ENCODE peak calls at places on chromosome 3, in four cellular contexts. H is K562, V is WTC11, G is SK-N-SH. P is an unnamed sample.
A peak's percentile ranks its signal among the peaks of the same experiment; 100 is the strongest.

GRCh38 chr3:172713316-172713715 is 2.4 kb upstream of the NCEH1 start:
- DNase-seq in G (no peak), V (no peak), H (no peak), P (no peak)

GRCh38 chr3:43034200-43034599 is 55.1 kb downstream of the GASK1A start:
- DNase-seq in H (no peak), G (no peak), V (no peak), P (no peak)

GRCh38 chr3:7876741-7877297 is 624.8 kb upstream of the LMCD1 start:
- DNase-seq in G (no peak), H (no peak), V (no peak), P (no peak)

GRCh38 chr3:36477655-36478054 is 97.4 kb downstream of the STAC start:
- DNase-seq in V (no peak), H (no peak), G (no peak), P (no peak)

GRCh38 chr3:54168451-54168850 is 46.1 kb downstream of the CACNA2D3 start:
- DNase-seq in V (peak; percentile 28), G (no peak), H (no peak), P (no peak)

GRCh38 chr3:170357920-170358854 is 672 bp downstream of the SKIL start:
- DNase-seq in V (peak; percentile 73), H (peak; percentile 90), G (peak; percentile 81), P (no peak)

GRCh38 chr3:182220013-182220412 is 508.3 kb downstream of the SOX2 start:
- DNase-seq in H (no peak), V (no peak), G (no peak), P (no peak)

GRCh38 chr3:53166781-53167291 is 5.8 kb downstream of the PRKCD start:
- DNase-seq in H (peak; percentile 51), V (no peak), G (no peak), P (no peak)

GRCh38 chr3:19474169-19474568 is 325.9 kb downstream of the KCNH8 start:
- DNase-seq in H (no peak), G (no peak), V (no peak), P (no peak)

GRCh38 chr3:54960736-54961135 is 32.9 kb upstream of the LRTM1 start:
- DNase-seq in H (no peak), G (no peak), V (no peak), P (no peak)

GRCh38 chr3:46393554-46394434 is 13.1 kb downstream of the CCR5AS start:
- DNase-seq in V (peak; percentile 38), H (peak; percentile 57), G (no peak), P (no peak)

GRCh38 chr3:138846350-138846756 is 11.6 kb upstream of the PIK3CB start:
- DNase-seq in V (no peak), G (no peak), H (no peak), P (no peak)

GRCh38 chr3:27728195-27729087 is 6.3 kb upstream of the EOMES start:
- DNase-seq in V (peak; percentile 91), G (peak; percentile 48), H (peak; percentile 35), P (no peak)

GRCh38 chr3:187719628-187720336 is 17.4 kb upstream of the RTP2 start:
- DNase-seq in H (no peak), G (no peak), V (no peak), P (no peak)

GRCh38 chr3:14524311-14524711 is 15.8 kb downstream of the GRIP2 start:
- DNase-seq in V (no peak), H (no peak), G (no peak), P (no peak)

GRCh38 chr3:143352031-143352623 is 232.6 kb downstream of the CHST2 start:
- DNase-seq in G (no peak), H (no peak), V (no peak), P (no peak)

GRCh38 chr3:54196330-54196975 is 74.1 kb downstream of the CACNA2D3 start:
- DNase-seq in H (no peak), V (no peak), G (no peak), P (no peak)

GRCh38 chr3:71127463-71128243 is 455.9 kb downstream of the FOXP1 start:
- DNase-seq in V (no peak), G (no peak), H (peak; percentile 33), P (no peak)

GRCh38 chr3:187783098-187783497 is 37.8 kb upstream of the BCL6 start:
- DNase-seq in V (no peak), H (no peak), G (no peak), P (no peak)

GRCh38 chr3:48739955-48740823 is 23.2 kb upstream of the IP6K2 start:
- DNase-seq in V (peak; percentile 90), H (peak; percentile 85), G (peak; percentile 93), P (no peak)

GRCh38 chr3:160999268-160999667 is 105.9 kb downstream of the B3GALNT1 start:
- DNase-seq in G (no peak), H (no peak), V (no peak), P (no peak)

GRCh38 chr3:172046268-172046915 is 7.0 kb downstream of the FNDC3B start:
- DNase-seq in G (no peak), V (no peak), H (no peak), P (no peak)

GRCh38 chr3:122533931-122534334 is 19.2 kb upstream of the KPNA1 start:
- DNase-seq in H (peak; percentile 27), V (no peak), G (no peak), P (peak; percentile 79)

GRCh38 chr3:114400369-114400768 is 106.5 kb downstream of the TIGIT start:
- DNase-seq in V (no peak), H (no peak), G (no peak), P (no peak)

GRCh38 chr3:23086366-23086765 is 116.8 kb upstream of the UBE2E2 start:
- DNase-seq in H (no peak), V (no peak), G (no peak), P (no peak)

GRCh38 chr3:63853106-63853505 is 10.5 kb downstream of the THOC7 start:
- DNase-seq in H (no peak), V (no peak), G (no peak), P (no peak)

GRCh38 chr3:177598110-177598833 is 401.0 kb upstream of the TBL1XR1 start:
- DNase-seq in G (no peak), V (no peak), H (no peak), P (no peak)

GRCh38 chr3:100928638-100929428 is 64.4 kb downstream of the ABI3BP start:
- DNase-seq in V (no peak), H (no peak), G (no peak), P (no peak)

GRCh38 chr3:184688872-184689271 is 23.0 kb downstream of the MAGEF1 start:
- DNase-seq in H (no peak), G (peak; percentile 14), V (no peak), P (no peak)

GRCh38 chr3:184694266-184694665 is 17.6 kb downstream of the MAGEF1 start:
- DNase-seq in H (no peak), V (no peak), G (peak; percentile 5), P (no peak)

GRCh38 chr3:184693011-184693975 is 18.6 kb downstream of the MAGEF1 start:
- DNase-seq in V (no peak), G (peak; percentile 85), H (no peak), P (no peak)

GRCh38 chr3:184690236-184690883 is 21.5 kb downstream of the MAGEF1 start:
- DNase-seq in V (no peak), H (no peak), G (peak; percentile 28), P (no peak)

DNA sequence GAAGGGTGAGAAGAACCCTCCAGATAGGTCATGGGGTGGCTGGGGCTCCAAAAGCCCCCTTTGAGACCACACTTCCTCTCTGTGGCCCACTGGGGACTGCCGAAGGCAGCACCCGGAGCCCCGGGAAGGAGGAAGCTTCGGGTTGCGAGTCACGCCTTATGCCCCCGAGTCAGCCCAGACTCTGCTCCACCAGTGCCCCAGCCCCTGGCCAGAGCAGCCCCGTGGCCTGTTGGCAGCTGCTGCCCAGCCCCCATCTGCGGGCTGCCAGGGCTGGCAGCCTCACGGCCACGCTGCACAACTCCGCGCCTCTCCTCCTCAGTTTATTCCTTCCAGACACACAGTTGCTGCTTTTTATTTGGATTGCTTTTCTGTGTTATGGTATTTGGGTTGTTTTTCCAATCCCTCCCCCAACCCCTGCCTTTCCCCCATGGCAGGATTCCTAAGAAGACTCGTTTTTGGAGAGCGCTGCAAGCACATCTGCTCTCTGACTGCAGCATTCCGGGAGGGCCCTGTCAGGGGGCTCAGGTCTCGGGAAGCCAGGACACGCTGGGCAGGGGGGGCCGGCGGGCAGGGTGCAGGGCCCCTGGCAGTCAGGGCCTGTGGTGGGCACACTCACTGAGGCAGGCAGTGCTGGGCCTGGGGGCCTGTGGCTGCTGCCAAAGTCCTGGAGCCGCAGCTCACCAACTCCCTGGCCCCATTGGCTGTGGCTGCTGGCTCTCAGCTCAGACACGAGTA is 20.3 kb downstream of the MAGEF1 start:
- DNase-seq in V (no peak), G (peak; percentile 57), H (no peak), P (no peak)
- TF ChIP-seq USF1 in V (no peak), G (no peak), H (no peak), P (no peak)

DNA sequence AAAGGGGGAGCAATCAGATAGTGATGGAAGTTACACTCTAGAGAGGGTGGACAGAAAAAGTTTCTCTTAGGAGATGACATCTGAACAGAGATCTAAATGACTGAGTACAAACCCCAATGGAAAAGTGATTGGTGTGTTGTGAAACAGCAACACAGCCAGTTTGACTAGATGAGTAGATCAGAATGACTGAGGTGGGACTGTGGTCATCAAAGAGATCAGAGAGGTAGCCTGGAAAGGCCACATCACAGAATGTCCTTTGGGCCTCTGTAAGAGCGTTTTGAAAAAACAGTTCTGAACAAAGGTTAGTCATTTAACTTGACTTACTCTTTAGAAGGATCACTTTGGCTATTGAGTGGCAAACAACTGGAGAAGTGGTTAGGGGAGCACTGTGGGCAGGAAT is 10.6 kb downstream of the LRRC58 start:
- DNase-seq in G (no peak), H (no peak), V (no peak), P (no peak)
- TF ChIP-seq USF1 in G (no peak), H (no peak), V (no peak), P (no peak)

GRCh38 chr3:190772831-190773230 is 89.7 kb downstream of the GMNC start:
- DNase-seq in G (no peak), V (no peak), H (no peak), P (no peak)
- TF ChIP-seq USF1 in G (no peak), V (no peak), H (no peak), P (no peak)

GRCh38 chr3:155420869-155421486 is 127.5 kb upstream of the STRIT1 start:
- DNase-seq in G (no peak), V (no peak), H (no peak), P (no peak)

GRCh38 chr3:155426524-155427230 is 133.2 kb upstream of the STRIT1 start:
- DNase-seq in G (no peak), V (no peak), H (no peak), P (no peak)

GRCh38 chr3:155424041-155424605 is 130.6 kb upstream of the STRIT1 start:
- DNase-seq in G (no peak), H (no peak), V (no peak), P (no peak)

GRCh38 chr3:155425351-155425750 is 131.9 kb upstream of the STRIT1 start:
- DNase-seq in V (no peak), H (no peak), G (no peak), P (no peak)

GRCh38 chr3:155423526-155423925 is 130.0 kb upstream of the STRIT1 start:
- DNase-seq in V (no peak), H (no peak), G (no peak), P (no peak)
- TF ChIP-seq USF1 in V (no peak), H (no peak), G (no peak), P (no peak)

P was measured in GM12878.